ENCODE peak calls at places on chromosomes 2 and 18, in four cellular contexts. X is neural crest cell, M is AG10803, Y is activated T-cell treated with anti-CD3 and anti-CD28 coated beads for 24 hours. C is an unnamed sample.

GRCh38 chr2:8315766-8316165 is 366.1 kb upstream of the ID2 start:
- DNase-seq in X (no peak), Y (no peak), M (peak), C (no peak)

GRCh38 chr2:618591-618990 is 58.6 kb downstream of the TMEM18 start:
- DNase-seq in M (no peak), X (no peak), Y (no peak), C (no peak)

GRCh38 chr18:78659748-78660147 is 319.9 kb upstream of the SALL3 start:
- DNase-seq in M (no peak), Y (no peak), X (peak), C (no peak)

GRCh38 chr18:34611904-34612303 is 98.2 kb upstream of the DTNA start:
- DNase-seq in X (no peak), Y (no peak), M (no peak), C (no peak)

GRCh38 chr2:174153757-174154680 is 94.3 kb downstream of the OLA1 start:
- DNase-seq in X (no peak), Y (no peak), M (peak), C (no peak)

GRCh38 chr18:12391487-12392136 is 14.6 kb upstream of the AFG3L2 start:
- DNase-seq in Y (peak), X (peak), M (peak), C (no peak)

GRCh38 chr2:71610671-71611070 is 157.3 kb downstream of the DYSF start:
- DNase-seq in X (no peak), Y (no peak), M (no peak), C (no peak)

GRCh38 chr2:205686231-205687017 is 4.1 kb downstream of the NRP2 start:
- DNase-seq in Y (no peak), X (peak), M (peak), C (no peak)

GRCh38 chr18:42039396-42039795 is 84.4 kb downstream of the PIK3C3 start:
- DNase-seq in M (no peak), X (no peak), Y (no peak), C (no peak)

GRCh38 chr18:74069178-74070050 is 78.2 kb downstream of the FBXO15 start:
- DNase-seq in X (no peak), M (no peak), Y (no peak), C (no peak)

GRCh38 chr2:62309465-62310091 is 113.7 kb downstream of the B3GNT2 start:
- DNase-seq in Y (peak), X (no peak), M (peak), C (no peak)

GRCh38 chr2:181231151-181231550 is 226.0 kb upstream of the ITGA4 start:
- DNase-seq in M (no peak), Y (no peak), X (no peak), C (no peak)

GRCh38 chr2:174863183-174863582 is 98.9 kb upstream of the CHRNA1 start:
- DNase-seq in Y (no peak), X (no peak), M (no peak), C (no peak)

GRCh38 chr2:15218423-15219086 is 342.6 kb downstream of the NBAS start:
- DNase-seq in X (no peak), Y (no peak), M (no peak), C (no peak)

GRCh38 chr2:96400049-96401000 is 64.8 kb downstream of the NCAPH start:
- DNase-seq in M (no peak), Y (no peak), X (no peak), C (no peak)

GRCh38 chr18:2905802-2906521 is 59.2 kb downstream of the EMILIN2 start:
- DNase-seq in Y (peak), X (peak), M (peak), C (peak)

GRCh38 chr18:68965817-68966216 is 167.9 kb downstream of the CCDC102B start:
- DNase-seq in X (no peak), Y (no peak), M (no peak), C (no peak)

GRCh38 chr2:230383453-230383852 is 32.5 kb upstream of the SP100 start:
- DNase-seq in X (no peak), M (no peak), Y (no peak), C (no peak)

GRCh38 chr2:71452565-71452964 is 796 bp upstream of the DYSF start:
- DNase-seq in Y (no peak), M (peak), X (no peak), C (no peak)

GRCh38 chr2:168849610-168850009 is 40.6 kb downstream of the SPC25 start:
- DNase-seq in X (no peak), Y (no peak), M (peak), C (no peak)

GRCh38 chr2:20236496-20236895 is 11.6 kb upstream of the SDC1 start:
- DNase-seq in X (no peak), M (no peak), Y (no peak), C (no peak)

GRCh38 chr18:74841248-74841647 is 243.6 kb downstream of the ZNF407 start:
- DNase-seq in Y (no peak), M (no peak), X (no peak), C (no peak)

C was measured in CD4-positive, CD25-positive, alpha-beta regulatory T cell.